ENCODE peak calls at places on chromosomes 4 and X, in seven cellular contexts. Z, Q, B, R, G, J and A are unnamed samples.
A peak's percentile ranks its signal among the peaks of the same experiment; 100 is the strongest.

GRCh38 chrX:18890724-18891560 is 93.0 kb downstream of the PHKA2 start:
- DNase-seq in Q (no peak), R (no peak), J (peak; percentile 68), G (no peak), B (no peak), Z (no peak), A (no peak)

GRCh38 chrX:39331062-39331704 is 529.9 kb downstream of the MID1IP1 start:
- DNase-seq in R (no peak), J (no peak), B (no peak), G (no peak), Z (no peak), Q (no peak), A (no peak)

GRCh38 chr4:38687571-38688011 is 23.6 kb downstream of the KLF3 start:
- DNase-seq in B (no peak), J (no peak), G (no peak), R (no peak), Z (no peak), Q (no peak), A (no peak)

GRCh38 chr4:173505924-173506779 is 23.9 kb downstream of the HAND2 start:
- DNase-seq in G (peak; percentile 61), Z (peak; percentile 34), J (no peak), Q (no peak), B (no peak), R (peak; percentile 54), A (peak; percentile 92)

GRCh38 chr4:127782025-127782274 is 172 bp upstream of the HSPA4L start:
- DNase-seq in Q (peak; percentile 39), G (peak; percentile 95), Z (no peak), J (peak; percentile 92), B (no peak), R (peak; percentile 59), A (peak; percentile 96)

GRCh38 chr4:180751009-180751408 is 1492.2 kb upstream of the TENM3 start:
- DNase-seq in G (peak; percentile 23), R (no peak), B (no peak), J (no peak), Q (no peak), Z (no peak), A (no peak)

GRCh38 chr4:142925161-142925560 is 79.1 kb upstream of the INPP4B start:
- DNase-seq in R (no peak), G (no peak), J (no peak), B (no peak), Z (no peak), Q (no peak), A (no peak)

GRCh38 chrX:93322110-93322509 is 351.3 kb downstream of the NAP1L3 start:
- DNase-seq in Q (no peak), R (no peak), G (no peak), J (no peak), B (no peak), Z (no peak), A (no peak)

GRCh38 chr4:154086247-154086646 is 297.4 kb upstream of the SFRP2 start:
- DNase-seq in G (no peak), Z (no peak), J (no peak), B (no peak), Q (no peak), R (no peak), A (no peak)

GRCh38 chr4:183398298-183399129 is 45.9 kb upstream of the CDKN2AIP start:
- DNase-seq in G (peak; percentile 88), Q (no peak), B (peak; percentile 67), Z (peak; percentile 41), J (peak; percentile 93), R (peak; percentile 20), A (peak; percentile 93)

GRCh38 chr4:173025131-173025530 is 143.5 kb upstream of the GALNT7 start:
- DNase-seq in B (no peak), Z (peak; percentile 78), J (no peak), R (peak; percentile 83), G (peak; percentile 84), Q (no peak), A (peak; percentile 82)

GRCh38 chr4:96974295-96974694 is 1134.4 kb downstream of the PDHA2 start:
- DNase-seq in J (no peak), G (no peak), R (no peak), Z (no peak), Q (no peak), B (no peak), A (no peak)

GRCh38 chr4:37365888-37366287 is 121.3 kb downstream of the NWD2 start:
- DNase-seq in J (no peak), R (no peak), Z (no peak), G (no peak), B (no peak), Q (no peak), A (no peak)

GRCh38 chrX:116285506-116285905 is 115.0 kb downstream of the AGTR2 start:
- DNase-seq in B (no peak), R (no peak), Z (no peak), Q (no peak), J (no peak), G (no peak), A (no peak)

GRCh38 chr4:174156239-174156826 is 127.1 kb downstream of the FBXO8 start:
- DNase-seq in J (no peak), Q (no peak), Z (peak; percentile 37), B (peak; percentile 3), G (peak; percentile 67), R (no peak), A (no peak)

GRCh38 chr4:73676881-73677323 is 56.7 kb upstream of the RASSF6 start:
- DNase-seq in B (no peak), J (no peak), Z (peak; percentile 33), R (no peak), G (peak; percentile 20), Q (no peak), A (no peak)

GRCh38 chrX:1387141-1387776 is 4.7 kb downstream of the SLC25A6 start:
- DNase-seq in B (no peak), J (peak; percentile 79), R (no peak), Z (no peak), G (no peak), Q (no peak), A (peak; percentile 49)

GRCh38 chrX:1385824-1386223 is 6.1 kb downstream of the SLC25A6 start:
- DNase-seq in Q (no peak), R (no peak), B (no peak), Z (no peak), G (no peak), J (peak; percentile 67), A (peak; percentile 45)

GRCh38 chrX:1384738-1385250 is 7.1 kb downstream of the SLC25A6 start:
- DNase-seq in B (no peak), G (no peak), Z (no peak), J (peak; percentile 68), Q (no peak), R (no peak), A (peak; percentile 63)

GRCh38 chrX:1385251-1385794 is 6.6 kb downstream of the SLC25A6 start:
- DNase-seq in G (no peak), J (peak; percentile 68), Z (no peak), R (no peak), B (no peak), Q (no peak), A (peak; percentile 63)

GRCh38 chrX:1386338-1387127 is 5.4 kb downstream of the SLC25A6 start:
- DNase-seq in Q (no peak), J (peak; percentile 67), R (no peak), Z (no peak), G (no peak), B (no peak), A (peak; percentile 36)
- H3K36me3 ChIP-seq in Q (peaks cover 43% of the 10 kb centered on the region), J (peaks cover 90% of the 10 kb centered on the region), R (no peaks in the 10 kb centered on the region), Z (peaks cover 98% of the 10 kb centered on the region), G (no peaks in the 10 kb centered on the region), B (peaks cover 56% of the 10 kb centered on the region), A (peaks cover 71% of the 10 kb centered on the region)

GRCh38 chr4:140789752-140790151 is 33.6 kb upstream of the TBC1D9 start:
- DNase-seq in J (no peak), G (no peak), Q (no peak), B (peak; percentile 49), Z (no peak), R (no peak), A (no peak)
- TF ChIP-seq CTCF in J (no peak), G (no peak), Q (no peak), B (no peak), Z (no peak), R (no peak), A (no peak)

GRCh38 chrX:47176101-47176740 is 17.4 kb upstream of the UBA1 start:
- DNase-seq in J (peak; percentile 36), G (no peak), Z (no peak), R (no peak), B (no peak), Q (no peak), A (peak; percentile 23)

GRCh38 chrX:47174846-47175587 is 18.6 kb upstream of the UBA1 start:
- DNase-seq in J (peak; percentile 54), B (no peak), Q (no peak), G (peak; percentile 2), R (no peak), Z (no peak), A (no peak)

GRCh38 chrX:47177079-47177478 is 16.6 kb upstream of the UBA1 start:
- DNase-seq in J (peak; percentile 19), R (no peak), B (no peak), Q (no peak), Z (no peak), G (no peak), A (peak; percentile 3)

GRCh38 chrX:47174376-47174775 is 19.3 kb upstream of the UBA1 start:
- DNase-seq in G (no peak), Q (no peak), R (no peak), J (no peak), Z (no peak), B (no peak), A (no peak)

DNA sequence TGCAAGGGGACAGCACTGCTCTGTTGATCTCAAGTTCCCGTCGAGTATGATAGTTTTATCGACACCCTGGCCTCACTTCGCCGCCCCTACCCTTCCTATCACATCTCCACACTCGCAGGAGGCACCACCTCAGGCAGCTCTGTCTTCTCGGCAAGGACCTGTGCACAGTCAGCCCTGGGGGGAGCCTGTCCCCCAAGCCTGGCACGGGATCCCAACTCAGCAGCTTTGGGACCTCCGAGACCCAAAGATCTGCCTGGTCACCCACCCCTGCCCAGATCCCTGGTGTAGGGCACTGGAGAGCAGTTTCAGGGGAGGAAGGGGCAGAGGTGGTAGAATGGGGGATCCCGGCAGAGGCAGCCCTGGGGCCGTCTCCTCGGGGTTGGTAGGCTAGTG is 18.0 kb upstream of the UBA1 start:
- DNase-seq in Q (no peak), B (no peak), Z (no peak), J (peak; percentile 64), G (no peak), R (no peak), A (no peak)
- H3K4me3 ChIP-seq in Q (no peak overlapping the region), B (no peak overlapping the region), Z (no peak overlapping the region), J (no peak overlapping the region), G (no peak overlapping the region), R (no peak overlapping the region), A (no peak overlapping the region)

GRCh38 chrX:37545066-37545465 is 26.4 kb upstream of the LANCL3 start:
- DNase-seq in Z (no peak), J (peak; percentile 50), G (no peak), Q (no peak), B (no peak), R (no peak), A (no peak)

GRCh38 chrX:37541991-37542390 is 29.5 kb upstream of the LANCL3 start:
- DNase-seq in Q (no peak), R (no peak), G (no peak), B (no peak), Z (no peak), J (no peak), A (no peak)

GRCh38 chrX:37543324-37543723 is 28.1 kb upstream of the LANCL3 start:
- DNase-seq in G (no peak), Z (no peak), J (peak; percentile 71), R (no peak), Q (no peak), B (no peak), A (no peak)

DNA sequence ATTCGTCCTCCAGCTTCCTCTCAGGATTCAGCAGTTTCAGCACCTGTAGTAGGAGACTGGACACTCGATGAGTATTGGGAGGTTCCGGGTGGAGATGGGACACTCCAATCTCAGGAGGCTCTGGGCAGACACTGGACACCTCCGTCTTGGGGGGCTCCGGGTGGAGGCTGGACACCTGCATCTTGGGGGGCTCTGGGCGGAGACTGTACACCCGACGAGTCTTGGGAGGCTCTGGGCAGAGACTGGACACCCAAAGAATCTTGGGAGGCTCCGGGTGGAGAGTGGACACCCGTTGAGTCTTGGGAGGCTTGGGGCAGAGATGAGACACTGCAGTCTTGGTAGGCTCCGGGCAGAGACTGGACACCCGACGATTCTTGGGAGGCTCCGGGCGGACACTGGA is 28.7 kb upstream of the LANCL3 start:
- DNase-seq in R (no peak), Z (no peak), B (no peak), J (peak; percentile 49), G (no peak), Q (no peak), A (no peak)
- H3K36me3 ChIP-seq in R (no peaks in the 10 kb centered on the region), Z (no peaks in the 10 kb centered on the region), B (no peaks in the 10 kb centered on the region), J (no peaks in the 10 kb centered on the region), G (no peaks in the 10 kb centered on the region), Q (no peaks in the 10 kb centered on the region), A (no peaks in the 10 kb centered on the region)